ENCODE peak calls at places on chromosome 3, in five cellular contexts. X is colonic mucosa, C is tibial nerve, H is OCI-LY7, K is body of pancreas. V is an unnamed sample.

GRCh38 chr3:128060473-128061381 is 8.5 kb downstream of the SEC61A1 start:
- DNase-seq in C (no peak), K (no peak), H (no peak), X (no peak), V (no peak)

GRCh38 chr3:89697321-89697916 is 590.0 kb downstream of the EPHA3 start:
- DNase-seq in H (no peak), K (no peak), C (no peak), X (peak), V (no peak)

GRCh38 chr3:190848891-190849290 is 13.6 kb downstream of the GMNC start:
- DNase-seq in C (no peak), K (no peak), H (no peak), X (no peak), V (no peak)

GRCh38 chr3:183158552-183159006 is 4.0 kb downstream of the LAMP3 start:
- DNase-seq in C (no peak), H (peak), K (no peak), X (no peak), V (no peak)

GRCh38 chr3:15319575-15319974 is 12.8 kb downstream of the SH3BP5 start:
- DNase-seq in H (no peak), K (no peak), C (peak), X (no peak), V (no peak)

GRCh38 chr3:11238880-11239279 is 33.3 kb upstream of the ATG7 start:
- DNase-seq in C (no peak), X (no peak), K (no peak), H (no peak), V (no peak)

GRCh38 chr3:112900088-112900487 is 53.4 kb upstream of the CD200R1L start:
- DNase-seq in C (no peak), H (no peak), X (no peak), K (no peak), V (no peak)

GRCh38 chr3:105394177-105394576 is 27.5 kb downstream of the ALCAM start:
- DNase-seq in K (no peak), X (no peak), H (no peak), C (no peak), V (no peak)

GRCh38 chr3:174907628-174908407 is 48.7 kb downstream of the NAALADL2 start:
- DNase-seq in K (no peak), C (no peak), H (no peak), X (no peak), V (no peak)

GRCh38 chr3:145899229-145899628 is 261.8 kb downstream of the PLOD2 start:
- DNase-seq in C (no peak), H (no peak), K (no peak), X (no peak), V (no peak)

GRCh38 chr3:191774485-191774884 is 313.5 kb downstream of the PYDC2 start:
- DNase-seq in K (no peak), H (no peak), X (no peak), C (no peak), V (no peak)

GRCh38 chr3:170584585-170585007 is 1.3 kb downstream of the SLC7A14 start:
- DNase-seq in C (peak), H (peak), X (peak), K (peak), V (no peak)
- TF ChIP-seq CTCF in C (no peak), H (no peak), X (no peak), K (no peak), V (no peak)

DNA sequence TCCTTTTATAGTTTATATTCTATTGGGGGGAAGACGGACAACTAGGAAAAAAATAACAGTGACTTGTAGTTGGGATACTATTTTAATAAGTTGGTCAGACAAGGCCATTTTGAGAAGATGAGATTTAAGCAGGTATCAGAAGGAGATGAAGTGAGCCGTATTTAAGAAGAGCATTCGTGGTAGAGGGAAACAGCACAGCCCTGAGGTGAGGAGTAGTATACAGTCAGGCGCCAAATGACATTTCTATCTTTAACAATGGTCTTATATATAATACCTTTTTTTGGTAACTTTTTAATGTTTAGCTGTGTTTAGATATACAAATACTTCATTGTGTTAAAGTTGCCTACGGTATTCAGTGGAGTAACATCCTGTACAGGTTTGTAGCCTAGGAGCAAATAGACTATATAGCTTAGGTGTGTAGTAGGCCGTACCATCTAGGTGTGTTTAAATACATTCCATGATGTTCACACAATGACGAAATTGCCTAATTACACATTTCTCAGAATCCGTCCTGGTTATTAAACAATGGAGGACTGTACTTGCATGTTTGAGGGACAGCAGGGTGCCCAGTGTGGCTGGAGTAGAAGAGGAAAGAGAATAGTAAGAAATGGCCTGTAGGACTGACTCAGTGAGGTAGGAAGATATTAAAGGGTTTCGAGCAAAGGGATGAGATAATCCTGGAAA is 1.6 kb downstream of the NKTR start:
- DNase-seq in C (no peak), K (no peak), H (peak), X (no peak), V (no peak)
- TF ChIP-seq CTCF in C (no peak), K (no peak), H (peak), X (no peak), V (peak)

GRCh38 chr3:186589115-186589514 is 18.6 kb downstream of the DNAJB11 start:
- DNase-seq in K (no peak), C (no peak), X (no peak), H (peak), V (no peak)
- TF ChIP-seq CTCF in K (peak), C (no peak), X (peak), H (peak), V (peak)

GRCh38 chr3:59212128-59212764 is 162.4 kb upstream of the CFAP20DC start:
- DNase-seq in K (no peak), C (no peak), H (peak), X (peak), V (no peak)
- TF ChIP-seq CTCF in K (peak), C (peak), H (peak), X (peak), V (peak)

DNA sequence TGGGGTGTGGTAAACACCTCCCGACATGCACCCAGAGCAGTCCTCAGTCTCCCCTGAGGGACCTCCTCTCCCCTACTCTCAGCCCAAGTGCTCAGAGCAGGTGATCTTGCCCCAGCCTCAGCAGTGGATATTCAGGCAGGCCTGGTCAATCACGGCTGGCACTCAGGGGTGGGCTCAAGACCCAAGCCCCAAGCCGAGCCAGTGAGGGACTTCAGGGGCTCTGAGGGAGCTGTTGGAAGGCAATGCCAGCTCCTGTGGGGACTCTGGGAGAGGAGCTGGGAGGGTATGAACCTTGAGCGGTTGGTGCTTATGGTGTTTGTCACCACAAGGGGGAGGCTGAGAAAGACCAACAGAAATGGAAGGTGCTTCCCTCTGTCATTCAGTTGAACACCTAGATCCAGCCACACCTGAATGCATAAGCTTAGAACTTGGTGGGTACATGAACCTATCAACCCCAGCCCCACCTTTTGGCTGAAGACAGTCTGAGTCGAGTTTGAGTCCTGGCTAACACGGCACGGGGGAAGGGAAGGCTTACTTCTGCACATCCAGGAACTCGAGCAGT is 19.4 kb downstream of the ALS2CL start:
- DNase-seq in X (no peak), H (peak), K (peak), C (no peak), V (no peak)
- TF ChIP-seq CTCF in X (no peak), H (peak), K (no peak), C (no peak), V (no peak)

GRCh38 chr3:5096368-5096767 is 25.7 kb upstream of the ARL8B start:
- DNase-seq in X (no peak), H (no peak), K (no peak), C (no peak), V (no peak)

GRCh38 chr3:5093786-5094185 is 28.3 kb upstream of the ARL8B start:
- DNase-seq in K (no peak), X (no peak), C (no peak), H (no peak), V (no peak)

GRCh38 chr3:5098346-5098745 is 23.7 kb upstream of the ARL8B start:
- DNase-seq in K (no peak), H (no peak), X (no peak), C (no peak), V (no peak)

GRCh38 chr3:5092018-5092417 is 30.1 kb upstream of the ARL8B start:
- DNase-seq in C (no peak), X (no peak), H (no peak), K (no peak), V (no peak)

GRCh38 chr3:5095879-5096278 is 26.2 kb upstream of the ARL8B start:
- DNase-seq in H (no peak), C (no peak), K (no peak), X (no peak), V (no peak)
- TF ChIP-seq CTCF in H (no peak), C (no peak), K (no peak), X (no peak), V (no peak)

GRCh38 chr3:141255137-141255536 is 23.5 kb downstream of the PXYLP1 start:
- DNase-seq in C (no peak), K (no peak), H (no peak), X (no peak), V (no peak)

GRCh38 chr3:141257971-141258370 is 26.3 kb downstream of the PXYLP1 start:
- DNase-seq in C (no peak), H (no peak), X (no peak), K (no peak), V (no peak)

GRCh38 chr3:141253811-141254210 is 22.2 kb downstream of the PXYLP1 start:
- DNase-seq in C (no peak), X (no peak), K (no peak), H (no peak), V (no peak)

GRCh38 chr3:141260131-141260927 is 28.7 kb downstream of the PXYLP1 start:
- DNase-seq in K (no peak), C (no peak), X (no peak), H (no peak), V (no peak)

DNA sequence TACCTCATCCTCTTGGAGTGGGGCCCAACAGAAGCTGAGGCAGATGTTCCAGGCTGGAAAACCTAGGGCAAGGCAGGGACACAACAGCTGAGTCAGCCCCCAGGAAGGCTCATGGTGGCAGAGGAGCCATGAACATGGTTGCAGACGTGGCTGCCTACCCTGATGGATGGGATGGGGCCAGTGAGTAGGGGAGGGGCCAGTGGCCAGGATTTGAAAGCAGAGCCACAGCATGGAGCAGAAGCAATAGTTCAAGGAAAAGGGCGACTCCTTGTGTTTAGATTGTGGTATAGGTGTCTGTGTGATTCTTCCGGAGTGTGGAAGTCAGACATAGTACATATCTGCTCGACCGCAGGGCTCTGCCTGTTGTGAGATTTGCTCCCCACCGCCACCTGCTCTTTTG is 24.2 kb downstream of the PXYLP1 start:
- DNase-seq in H (no peak), X (no peak), C (no peak), K (peak), V (no peak)
- TF ChIP-seq CTCF in H (peak), X (no peak), C (no peak), K (peak), V (no peak)